ENCODE peak calls at places on chromosome 9, in nine cellular contexts. Y is stimulated activated CD8-positive, alpha-beta memory T cell treated with anti-CD3 and anti-CD28 coated beads, Interleukin-7, amount 100 ng/mL, for 24 hours; Q is lung microvascular endothelial cell; S is T1000; V is A172; G is left cardiac atrium; H is ACHN; Z is CD8-positive, alpha-beta T cell; A is stimulated activated CD4-positive, alpha-beta T cell treated with anti-CD3 and anti-CD28 coated beads, Interleukin-2, amount 100 ng/mL, for 48 hours. U is an unnamed sample.

GRCh38 chr9:91275641-91276040 is 86.1 kb downstream of the AUH start:
- DNase-seq in H (no peak), Y (no peak), Z (no peak), A (no peak), S (no peak), V (no peak), G (no peak), Q (no peak), U (no peak)

GRCh38 chr9:113488071-113488470 is 24.5 kb downstream of the RGS3 start:
- DNase-seq in Z (no peak), S (no peak), V (no peak), Y (no peak), A (no peak), G (no peak), H (no peak), Q (no peak), U (no peak)

GRCh38 chr9:1057910-1058309 is 7.8 kb downstream of the DMRT2 start:
- DNase-seq in V (peak; percentile 12), Y (no peak), H (no peak), Z (no peak), G (no peak), S (no peak), A (no peak), Q (no peak), U (no peak)

GRCh38 chr9:129276486-129277260 is 98.6 kb upstream of the IER5L start:
- DNase-seq in Z (no peak), A (no peak), H (no peak), G (no peak), Q (peak; percentile 79), Y (no peak), V (no peak), S (no peak), U (no peak)

GRCh38 chr9:73284386-73284785 is 132.7 kb downstream of the ANXA1 start:
- DNase-seq in H (no peak), G (no peak), Y (no peak), V (no peak), Z (no peak), Q (no peak), S (no peak), A (no peak), U (no peak)

GRCh38 chr9:21546949-21547348 is 64.8 kb upstream of the IFNE start:
- DNase-seq in S (no peak), Z (no peak), V (no peak), Q (no peak), H (no peak), Y (no peak), G (no peak), A (no peak), U (no peak)

GRCh38 chr9:113544001-113544340 is 80.4 kb downstream of the RGS3 start:
- DNase-seq in H (no peak), S (no peak), Z (no peak), Y (no peak), A (no peak), V (peak; percentile 13), Q (no peak), G (no peak), U (no peak)

GRCh38 chr9:105503873-105504272 is 54.1 kb upstream of the FKTN start:
- DNase-seq in V (peak; percentile 14), G (no peak), H (peak; percentile 11), S (no peak), Y (no peak), A (no peak), Z (no peak), Q (no peak), U (peak; percentile 26)

GRCh38 chr9:124126571-124127289 is 115.2 kb downstream of the LHX2 start:
- DNase-seq in H (peak; percentile 70), V (peak; percentile 77), S (peak; percentile 49), A (peak; percentile 83), G (peak; percentile 74), Q (peak; percentile 83), Y (peak; percentile 76), Z (peak; percentile 54), U (peak; percentile 89)

GRCh38 chr9:133148351-133149129 is 15.2 kb downstream of the GBGT1 start:
- DNase-seq in A (no peak), Y (no peak), Q (peak; percentile 65), S (peak; percentile 23), V (no peak), G (peak; percentile 72), Z (peak; percentile 51), H (peak; percentile 19), U (peak; percentile 85)

GRCh38 chr9:69265891-69266290 is 59.1 kb upstream of the ENTREP1 start:
- DNase-seq in H (no peak), Z (no peak), A (no peak), Y (no peak), S (no peak), G (no peak), V (peak; percentile 72), Q (peak; percentile 23), U (no peak)

GRCh38 chr9:80592413-80592812 is 1020.6 kb downstream of the TLE4 start:
- DNase-seq in Y (no peak), S (no peak), Z (no peak), A (no peak), V (no peak), Q (no peak), H (no peak), G (no peak), U (no peak)

GRCh38 chr9:126157409-126157808 is 169.2 kb upstream of the MVB12B start:
- DNase-seq in Z (no peak), H (no peak), S (no peak), A (no peak), V (no peak), Q (no peak), G (no peak), Y (no peak), U (no peak)

GRCh38 chr9:123725389-123725788 is 204.5 kb downstream of the DENND1A start:
- DNase-seq in A (no peak), Z (no peak), V (no peak), S (no peak), G (no peak), Q (no peak), H (no peak), Y (no peak), U (no peak)

GRCh38 chr9:16180091-16180490 is 627.2 kb downstream of the CCDC171 start:
- DNase-seq in H (no peak), Y (no peak), S (no peak), Q (no peak), A (no peak), G (no peak), Z (no peak), V (no peak), U (no peak)

GRCh38 chr9:128276574-128277270 is 646 bp downstream of the SWI5 start:
- DNase-seq in V (peak; percentile 65), Z (no peak), A (no peak), G (peak; percentile 46), H (peak; percentile 25), Y (no peak), S (no peak), Q (no peak), U (peak; percentile 60)

GRCh38 chr9:111866976-111867375 is 29.6 kb upstream of the UGCG start:
- DNase-seq in H (no peak), G (no peak), Q (peak; percentile 14), Z (no peak), V (peak; percentile 66), S (no peak), Y (no peak), A (no peak), U (peak; percentile 90)

GRCh38 chr9:26561928-26562327 is 330.7 kb downstream of the CAAP1 start:
- DNase-seq in A (no peak), Q (no peak), Y (no peak), G (no peak), V (no peak), H (no peak), S (no peak), Z (no peak), U (peak; percentile 52)

GRCh38 chr9:81822263-81822865 is 105.9 kb upstream of the SPATA31D4 start:
- DNase-seq in G (no peak), S (no peak), H (no peak), A (no peak), Q (no peak), Y (no peak), V (no peak), Z (no peak), U (no peak)

GRCh38 chr9:78368236-78368635 is 71.3 kb downstream of the PSAT1 start:
- DNase-seq in Y (no peak), S (no peak), G (no peak), A (no peak), H (no peak), Z (no peak), V (no peak), Q (no peak), U (no peak)

GRCh38 chr9:122106576-122106975 is 13.5 kb upstream of the TTLL11 start:
- DNase-seq in V (no peak), S (no peak), Y (no peak), Q (no peak), G (no peak), Z (no peak), H (no peak), A (no peak), U (no peak)

GRCh38 chr9:126860757-126861466 is 473 bp downstream of the ZBTB34 start:
- DNase-seq in Q (peak; percentile 26), Z (no peak), V (no peak), A (peak; percentile 13), G (no peak), H (peak; percentile 20), S (no peak), Y (no peak), U (peak; percentile 65)

GRCh38 chr9:130947618-130948140 is 8.6 kb upstream of the FIBCD1 start:
- DNase-seq in Z (no peak), H (no peak), V (no peak), A (no peak), Y (no peak), Q (no peak), G (no peak), S (no peak), U (no peak)

GRCh38 chr9:124297553-124297905 is 39.8 kb downstream of the NEK6 start:
- DNase-seq in Z (no peak), V (peak; percentile 96), Q (peak; percentile 95), G (peak; percentile 89), Y (no peak), H (peak; percentile 90), S (peak; percentile 85), A (no peak), U (no peak)

GRCh38 chr9:121784706-121785426 is 133.4 kb downstream of the DAB2IP start:
- DNase-seq in Q (no peak), H (no peak), S (no peak), Z (no peak), V (no peak), A (no peak), G (no peak), Y (no peak), U (no peak)

GRCh38 chr9:84807870-84808385 is 138.4 kb downstream of the NTRK2 start:
- DNase-seq in A (no peak), Z (no peak), G (no peak), H (no peak), Q (no peak), S (no peak), V (no peak), Y (no peak), U (no peak)